ENCODE peak calls at places on chromosome 21, in six cellular contexts. One of them, this sample, is unnamed.

GRCh38 chr21:38460171-38460742 is 38.0 kb downstream of the ERG start:
- DNase-seq in WTC11: no peak
- DNase-seq in type B pancreatic cell: no peak
- DNase-seq in lung: no peak
- DNase-seq in esophagus muscularis mucosa: no peak
- DNase-seq in cardiac muscle cell: no peak
- DNase-seq in this sample: no peak

GRCh38 chr21:38806153-38806941 is 618 bp downstream of the ETS2 start:
- DNase-seq in WTC11: peak
- DNase-seq in type B pancreatic cell: no peak
- DNase-seq in lung: no peak
- DNase-seq in esophagus muscularis mucosa: no peak
- DNase-seq in cardiac muscle cell: peak
- DNase-seq in this sample: peak

GRCh38 chr21:45078371-45078770 is 4.0 kb downstream of the ADARB1 start:
- DNase-seq in WTC11: no peak
- DNase-seq in type B pancreatic cell: no peak
- DNase-seq in lung: no peak
- DNase-seq in esophagus muscularis mucosa: no peak
- DNase-seq in cardiac muscle cell: no peak
- DNase-seq in this sample: no peak

GRCh38 chr21:29798840-29799239 is 141.0 kb downstream of the GRIK1 start:
- DNase-seq in WTC11: no peak
- DNase-seq in type B pancreatic cell: no peak
- DNase-seq in lung: no peak
- DNase-seq in esophagus muscularis mucosa: no peak
- DNase-seq in cardiac muscle cell: no peak
- DNase-seq in this sample: no peak

GRCh38 chr21:21373969-21374368 is 375.8 kb downstream of the NCAM2 start:
- DNase-seq in WTC11: no peak
- DNase-seq in type B pancreatic cell: no peak
- DNase-seq in lung: no peak
- DNase-seq in esophagus muscularis mucosa: no peak
- DNase-seq in cardiac muscle cell: no peak
- DNase-seq in this sample: no peak

GRCh38 chr21:35512321-35512720 is 463.2 kb upstream of the RUNX1 start:
- DNase-seq in WTC11: no peak
- DNase-seq in type B pancreatic cell: no peak
- DNase-seq in lung: no peak
- DNase-seq in esophagus muscularis mucosa: no peak
- DNase-seq in cardiac muscle cell: no peak
- DNase-seq in this sample: no peak

GRCh38 chr21:38980416-38981319 is 174.9 kb downstream of the ETS2 start:
- DNase-seq in WTC11: no peak
- DNase-seq in type B pancreatic cell: no peak
- DNase-seq in lung: no peak
- DNase-seq in esophagus muscularis mucosa: no peak
- DNase-seq in cardiac muscle cell: no peak
- DNase-seq in this sample: no peak

GRCh38 chr21:35737899-35738341 is 322.4 kb downstream of the SETD4 start:
- DNase-seq in WTC11: no peak
- DNase-seq in type B pancreatic cell: no peak
- DNase-seq in lung: no peak
- DNase-seq in esophagus muscularis mucosa: no peak
- DNase-seq in cardiac muscle cell: no peak
- DNase-seq in this sample: no peak

GRCh38 chr21:35963920-35964451 is 96.3 kb downstream of the SETD4 start:
- DNase-seq in WTC11: peak
- DNase-seq in type B pancreatic cell: no peak
- DNase-seq in lung: no peak
- DNase-seq in esophagus muscularis mucosa: no peak
- DNase-seq in cardiac muscle cell: no peak
- DNase-seq in this sample: no peak

DNA sequence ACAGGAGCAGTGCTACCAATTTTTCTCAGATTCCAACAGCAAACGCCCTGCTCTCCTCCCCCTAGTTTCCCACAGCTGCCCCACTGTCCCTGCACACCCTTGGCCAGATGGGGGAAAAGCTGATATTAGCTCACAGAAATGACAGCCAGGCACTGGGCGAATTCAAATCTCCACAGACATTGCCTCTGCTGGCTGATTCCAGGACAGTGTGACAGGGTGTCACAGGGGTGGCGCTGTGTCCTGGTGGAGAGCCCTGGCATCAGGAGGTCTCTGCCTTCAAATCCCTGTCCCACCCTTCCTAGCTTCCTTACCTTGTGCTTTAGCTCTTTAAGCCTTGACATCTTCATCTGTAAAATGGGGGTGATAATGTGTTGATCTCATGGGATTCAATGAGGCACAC is 10.4 kb downstream of the OLIG1 start:
- DNase-seq in WTC11: no peak
- DNase-seq in type B pancreatic cell: no peak
- DNase-seq in lung: no peak
- DNase-seq in esophagus muscularis mucosa: no peak
- DNase-seq in cardiac muscle cell: no peak
- DNase-seq in this sample: no peak
- TF ChIP-seq CTCF in WTC11: no peak
- TF ChIP-seq CTCF in type B pancreatic cell: no peak
- TF ChIP-seq CTCF in lung: no peak
- TF ChIP-seq CTCF in esophagus muscularis mucosa: no peak
- TF ChIP-seq CTCF in cardiac muscle cell: no peak
- TF ChIP-seq CTCF in this sample: no peak

GRCh38 chr21:28639742-28640141 is 352.9 kb downstream of the LTN1 start:
- DNase-seq in WTC11: no peak
- DNase-seq in type B pancreatic cell: no peak
- DNase-seq in lung: no peak
- DNase-seq in esophagus muscularis mucosa: no peak
- DNase-seq in cardiac muscle cell: no peak
- DNase-seq in this sample: no peak

GRCh38 chr21:28636988-28637691 is 355.5 kb downstream of the LTN1 start:
- DNase-seq in WTC11: no peak
- DNase-seq in type B pancreatic cell: no peak
- DNase-seq in lung: no peak
- DNase-seq in esophagus muscularis mucosa: no peak
- DNase-seq in cardiac muscle cell: no peak
- DNase-seq in this sample: no peak

GRCh38 chr21:28633803-28634572 is 358.7 kb downstream of the LTN1 start:
- DNase-seq in WTC11: no peak
- DNase-seq in type B pancreatic cell: no peak
- DNase-seq in lung: no peak
- DNase-seq in esophagus muscularis mucosa: no peak
- DNase-seq in cardiac muscle cell: no peak
- DNase-seq in this sample: no peak

GRCh38 chr21:28632718-28633408 is 359.8 kb downstream of the LTN1 start:
- DNase-seq in WTC11: no peak
- DNase-seq in type B pancreatic cell: no peak
- DNase-seq in lung: no peak
- DNase-seq in esophagus muscularis mucosa: no peak
- DNase-seq in cardiac muscle cell: peak
- DNase-seq in this sample: no peak

DNA sequence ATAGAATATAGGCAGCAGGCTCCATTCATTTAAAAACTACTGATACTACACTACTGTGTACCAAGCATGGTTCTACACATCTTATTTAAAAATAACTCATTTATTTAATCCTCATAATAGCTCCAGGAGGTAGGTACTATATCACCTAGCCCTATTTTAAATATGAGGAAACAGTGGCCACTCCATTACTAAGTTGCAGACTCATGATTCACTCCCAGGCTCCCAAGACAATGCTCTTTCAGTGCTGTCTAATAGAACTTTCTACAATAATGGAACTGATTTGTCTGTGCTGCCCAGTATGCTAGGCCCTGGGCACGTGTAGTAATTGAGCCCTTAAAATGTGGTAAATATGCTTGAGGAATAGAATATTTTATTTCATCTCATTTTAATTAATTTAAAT is 357.1 kb downstream of the LTN1 start:
- DNase-seq in WTC11: no peak
- DNase-seq in type B pancreatic cell: no peak
- DNase-seq in lung: no peak
- DNase-seq in esophagus muscularis mucosa: no peak
- DNase-seq in cardiac muscle cell: no peak
- DNase-seq in this sample: no peak
- TF ChIP-seq CTCF in WTC11: no peak
- TF ChIP-seq CTCF in type B pancreatic cell: no peak
- TF ChIP-seq CTCF in lung: no peak
- TF ChIP-seq CTCF in esophagus muscularis mucosa: no peak
- TF ChIP-seq CTCF in cardiac muscle cell: no peak
- TF ChIP-seq CTCF in this sample: no peak

GRCh38 chr21:31683029-31683428 is 23.5 kb downstream of the SOD1 start:
- DNase-seq in WTC11: no peak
- DNase-seq in type B pancreatic cell: no peak
- DNase-seq in lung: no peak
- DNase-seq in esophagus muscularis mucosa: no peak
- DNase-seq in cardiac muscle cell: no peak
- DNase-seq in this sample: no peak
- TF ChIP-seq CTCF in WTC11: no peak
- TF ChIP-seq CTCF in type B pancreatic cell: peak
- TF ChIP-seq CTCF in lung: no peak
- TF ChIP-seq CTCF in esophagus muscularis mucosa: no peak
- TF ChIP-seq CTCF in cardiac muscle cell: peak
- TF ChIP-seq CTCF in this sample: no peak

GRCh38 chr21:36994501-36995189 is 11.9 kb upstream of the RIPPLY3 start:
- DNase-seq in WTC11: peak
- DNase-seq in type B pancreatic cell: no peak
- DNase-seq in lung: no peak
- DNase-seq in esophagus muscularis mucosa: no peak
- DNase-seq in cardiac muscle cell: no peak
- DNase-seq in this sample: no peak
- TF ChIP-seq CTCF in WTC11: no peak
- TF ChIP-seq CTCF in type B pancreatic cell: no peak
- TF ChIP-seq CTCF in lung: no peak
- TF ChIP-seq CTCF in esophagus muscularis mucosa: no peak
- TF ChIP-seq CTCF in cardiac muscle cell: peak
- TF ChIP-seq CTCF in this sample: no peak

This sample was measured in progenitor cell of endocrine pancreas.